ENCODE peak calls at places on chromosomes 6 and 20, in four cellular contexts. J is left lung; Q is A549; F is CD8-positive, alpha-beta memory T cell. V is an unnamed sample.
A peak's percentile ranks its signal among the peaks of the same experiment; 100 is the strongest.

GRCh38 chr6:37582309-37582708 is 82.6 kb upstream of the CCDC167 start:
- DNase-seq in F (no peak), Q (no peak), J (no peak), V (no peak)

GRCh38 chr6:37618916-37619605 is 78.6 kb downstream of the MDGA1 start:
- DNase-seq in F (no peak), Q (no peak), J (no peak), V (no peak)

GRCh38 chr6:127367023-127367375 is 23.6 kb upstream of the ECHDC1 start:
- DNase-seq in F (no peak), J (no peak), Q (peak; percentile 4), V (no peak)

GRCh38 chr6:54255881-54256280 is 52.4 kb upstream of the TINAG start:
- DNase-seq in J (no peak), F (no peak), Q (no peak), V (no peak)

GRCh38 chr6:123393333-123393732 is 243.4 kb downstream of the TRDN start:
- DNase-seq in Q (peak; percentile 5), J (no peak), F (no peak), V (no peak)

GRCh38 chr20:4795394-4795793 is 73.7 kb downstream of the PRND start:
- DNase-seq in J (no peak), F (no peak), Q (peak; percentile 70), V (no peak)

GRCh38 chr6:150142304-150142656 is 564 bp upstream of the PPP1R14C start:
- DNase-seq in J (no peak), F (no peak), Q (no peak), V (no peak)

GRCh38 chr6:90098025-90098474 is 198.6 kb downstream of the BACH2 start:
- DNase-seq in F (no peak), J (no peak), Q (no peak), V (no peak)

GRCh38 chr6:158787395-158787794 is 31.8 kb downstream of the EZR start:
- DNase-seq in F (no peak), J (no peak), Q (no peak), V (no peak)

GRCh38 chr20:12012241-12013222 is 94.8 kb downstream of the BTBD3 start:
- DNase-seq in Q (peak; percentile 65), F (no peak), J (no peak), V (peak; percentile 47)

GRCh38 chr6:41757931-41758640 is 10.9 kb upstream of the PGC start:
- DNase-seq in J (no peak), Q (no peak), F (no peak), V (no peak)

GRCh38 chr20:1875169-1875554 is 20.0 kb upstream of the SIRPA start:
- DNase-seq in Q (no peak), F (no peak), J (no peak), V (no peak)

GRCh38 chr20:47785900-47786762 is 850 bp upstream of the SULF2 start:
- DNase-seq in Q (peak; percentile 80), F (no peak), J (no peak), V (peak; percentile 76)

GRCh38 chr6:35034411-35035171 is 106.5 kb downstream of the TCP11 start:
- DNase-seq in F (no peak), J (peak; percentile 87), Q (no peak), V (no peak)

GRCh38 chr6:142822882-142823578 is 121.9 kb downstream of the HIVEP2 start:
- DNase-seq in Q (peak; percentile 53), F (no peak), J (peak; percentile 49), V (no peak)

GRCh38 chr6:139569561-139569960 is 195.1 kb upstream of the CITED2 start:
- DNase-seq in Q (no peak), J (no peak), F (no peak), V (no peak)

GRCh38 chr6:9481292-9482029 is 933.4 kb downstream of the TFAP2A start:
- DNase-seq in F (no peak), Q (peak; percentile 7), J (no peak), V (no peak)

GRCh38 chr6:43521836-43522235 is 4.9 kb downstream of the POLR1C start:
- DNase-seq in Q (no peak), F (no peak), J (no peak), V (no peak)

GRCh38 chr20:54026300-54027064 is 43.9 kb downstream of the BCAS1 start:
- DNase-seq in J (no peak), F (no peak), Q (no peak), V (no peak)

GRCh38 chr20:37471741-37472235 is 49.3 kb upstream of the NNAT start:
- DNase-seq in Q (no peak), F (no peak), J (no peak), V (no peak)

GRCh38 chr6:135905604-135906300 is 54.3 kb downstream of the PDE7B start:
- DNase-seq in J (peak; percentile 26), Q (no peak), F (no peak), V (no peak)

GRCh38 chr6:155125916-155126315 is 130.8 kb downstream of the TIAM2 start:
- DNase-seq in F (no peak), J (no peak), Q (no peak), V (no peak)

GRCh38 chr20:37823276-37823980 is 79.5 kb upstream of the VSTM2L start:
- DNase-seq in Q (no peak), F (no peak), J (no peak), V (no peak)

GRCh38 chr6:57094689-57095088 is 4.7 kb downstream of the ZNF451 start:
- DNase-seq in J (no peak), F (no peak), Q (no peak), V (no peak)

GRCh38 chr20:3532089-3532615 is 61.3 kb downstream of the ATRN start:
- DNase-seq in J (no peak), F (no peak), Q (no peak), V (no peak)

GRCh38 chr6:35725721-35726438 is 11.0 kb upstream of the ARMC12 start:
- DNase-seq in F (no peak), Q (peak; percentile 36), J (peak; percentile 85), V (peak; percentile 82)

GRCh38 chr6:135901776-135902524 is 50.4 kb downstream of the PDE7B start:
- DNase-seq in Q (no peak), J (no peak), F (no peak), V (no peak)

GRCh38 chr20:10430000-10430466 is 4.0 kb downstream of the MKKS start:
- DNase-seq in F (no peak), J (no peak), Q (peak; percentile 80), V (no peak)

GRCh38 chr6:137240168-137240567 is 21.0 kb upstream of the IFNGR1 start:
- DNase-seq in J (peak; percentile 82), F (no peak), Q (no peak), V (peak; percentile 37)

GRCh38 chr20:10667077-10667401 is 6.8 kb downstream of the JAG1 start:
- DNase-seq in Q (no peak), J (peak; percentile 82), F (no peak), V (no peak)

GRCh38 chr20:46353506-46354206 is 45.4 kb upstream of the CDH22 start:
- DNase-seq in F (no peak), Q (no peak), J (no peak), V (peak; percentile 31)

GRCh38 chr6:106114492-106114891 is 28.4 kb downstream of the PRDM1 start:
- DNase-seq in Q (no peak), J (no peak), F (no peak), V (no peak)

GRCh38 chr6:329888-330691 is 37.8 kb downstream of the DUSP22 start:
- DNase-seq in F (no peak), Q (peak; percentile 4), J (no peak), V (no peak)

DNA sequence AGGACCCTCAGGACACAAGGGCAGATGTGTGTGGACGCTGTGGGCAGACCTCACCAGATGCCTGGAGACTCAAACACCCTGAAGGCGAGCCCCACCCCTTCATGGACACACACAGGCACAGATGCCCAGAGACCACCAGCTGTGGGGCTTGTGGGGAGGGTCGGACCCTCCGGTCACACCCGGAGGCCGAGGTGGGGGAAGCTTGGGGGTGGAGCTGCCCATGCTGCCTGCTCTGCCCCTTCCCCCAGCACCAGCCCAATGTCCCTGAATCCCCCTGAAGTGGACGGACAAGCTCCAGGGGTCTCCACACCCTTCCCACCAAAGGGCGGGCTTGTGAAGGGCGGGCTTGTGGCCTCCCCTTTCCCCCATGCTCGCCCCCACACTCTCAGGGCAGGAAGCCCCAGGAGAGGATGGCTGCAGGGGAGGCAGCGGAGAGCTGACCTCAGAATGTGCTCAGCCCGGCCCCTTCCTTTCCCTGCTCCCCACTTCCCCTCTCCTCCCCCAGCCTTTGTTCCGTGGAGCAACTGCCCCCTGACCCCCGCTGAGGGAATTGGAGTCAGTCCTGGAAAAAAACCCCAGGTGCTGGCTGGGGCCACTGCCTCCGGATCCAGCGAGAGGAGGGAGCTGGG is 13.8 kb upstream of the ABHD16B start:
- DNase-seq in J (no peak), Q (no peak), F (no peak), V (no peak)
- H3K4me3 ChIP-seq in J (no peak overlapping the region), Q (no peak overlapping the region), F (no peak overlapping the region), V (no peak overlapping the region)

DNA sequence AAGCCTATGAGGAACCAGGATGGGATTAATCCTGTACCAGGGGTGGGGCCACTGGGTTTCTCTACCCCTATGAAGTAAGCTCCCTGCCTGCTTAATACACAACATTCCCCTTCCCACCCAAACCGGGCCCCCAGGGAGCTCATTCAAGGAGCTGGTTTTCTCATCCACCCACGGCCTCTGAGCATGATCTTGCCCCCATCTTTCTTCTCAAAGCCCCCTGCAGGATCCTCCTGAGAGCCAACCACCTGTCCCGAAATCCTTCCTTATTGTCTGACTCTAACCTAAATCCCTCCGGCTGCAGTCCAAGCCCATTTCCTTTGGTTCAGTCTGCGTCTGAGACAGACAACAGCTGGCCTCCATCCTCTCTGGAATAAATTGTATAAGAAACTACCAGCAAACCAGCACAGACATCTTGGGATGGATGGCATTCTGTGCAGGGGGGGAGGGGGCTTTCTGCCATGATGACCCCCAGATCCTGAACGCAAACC is 21.0 kb downstream of the KCNK5 start:
- DNase-seq in J (no peak), F (no peak), Q (no peak), V (no peak)
- H3K4me1 ChIP-seq in J (peaks cover 22% of the 10 kb centered on the region), F (no peaks in the 10 kb centered on the region), Q (peaks cover 69% of the 10 kb centered on the region), V (peaks cover 53% of the 10 kb centered on the region)

DNA sequence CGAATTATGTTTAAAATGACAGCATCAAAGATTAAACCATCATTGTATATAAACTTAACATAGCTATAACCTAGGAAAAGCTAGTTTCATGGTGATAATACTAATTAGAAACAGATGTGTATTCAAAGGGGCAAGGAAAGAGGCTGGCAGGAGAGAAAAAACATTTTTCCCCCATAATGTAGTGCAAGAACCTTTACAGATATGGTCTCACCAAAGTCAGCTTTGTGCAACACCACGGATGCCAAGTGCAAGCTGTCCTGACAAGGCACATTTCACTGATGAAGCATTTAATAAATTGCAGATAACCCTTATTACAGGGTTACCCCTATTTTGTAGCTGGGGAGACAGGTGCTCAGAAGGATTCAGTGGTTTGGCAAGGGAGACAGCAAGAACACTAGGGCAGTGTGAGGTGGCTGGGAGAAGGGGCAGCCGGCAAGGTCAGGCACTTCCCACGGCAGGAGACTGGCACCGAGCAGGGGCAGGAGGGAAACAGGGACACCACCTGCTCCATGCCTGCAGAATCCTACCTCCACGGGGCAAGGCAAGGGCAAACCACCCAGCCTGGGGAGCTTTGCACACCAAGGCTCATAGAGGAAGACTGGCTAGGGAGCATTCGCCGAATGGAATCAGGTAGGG is 6.5 kb downstream of the RPS6KA2 start:
- DNase-seq in Q (no peak), J (no peak), F (no peak), V (no peak)
- H3K4me3 ChIP-seq in Q (no peak overlapping the region), J (no peak overlapping the region), F (no peak overlapping the region), V (no peak overlapping the region)

DNA sequence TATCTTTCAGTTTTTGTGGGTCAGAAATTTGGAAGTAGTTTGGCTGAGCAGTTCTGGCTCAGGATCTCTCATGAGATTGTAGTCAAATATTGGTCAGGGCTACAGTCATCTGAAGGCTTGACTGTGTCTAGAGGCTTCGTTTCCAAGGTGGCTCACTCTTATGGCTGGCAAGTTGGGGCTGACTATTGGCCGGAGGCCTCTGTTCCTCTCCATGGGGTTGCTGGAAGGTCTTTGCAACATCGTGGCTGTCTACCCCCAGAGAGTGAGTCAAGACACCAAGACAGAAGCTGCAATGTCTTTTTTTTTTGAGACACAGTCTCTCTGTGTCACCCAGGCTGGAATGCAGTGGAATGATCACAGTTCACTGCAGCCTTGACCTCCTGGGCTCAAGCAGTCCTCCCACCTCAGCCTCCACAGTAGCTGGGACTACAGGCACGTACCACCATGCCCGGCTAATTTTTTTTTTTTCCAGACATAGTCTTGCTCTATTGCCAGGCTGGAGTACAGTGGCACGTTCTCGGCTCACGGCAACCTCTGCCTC is 29.4 kb upstream of the KIF3B start:
- DNase-seq in J (no peak), F (no peak), Q (no peak), V (no peak)
- H3K4me1 ChIP-seq in J (no peaks in the 10 kb centered on the region), F (peaks cover 13% of the 10 kb centered on the region), Q (peaks cover 7% of the 10 kb centered on the region), V (peaks cover 16% of the 10 kb centered on the region)

V was measured in right lobe of liver.